ENCODE peak calls at places on chromosomes 12 and 14, in four cellular contexts. I is kidney, K is hepatocyte, E is tibial artery. F is an unnamed sample.

GRCh38 chr12:105231396-105231795 is 4.6 kb downstream of the APPL2 start:
- DNase-seq in E (no peak), K (no peak), I (no peak), F (no peak)

GRCh38 chr12:132502149-132502881 is 12.4 kb downstream of the FBRSL1 start:
- DNase-seq in I (no peak), E (no peak), K (no peak), F (no peak)

GRCh38 chr12:64395739-64396138 is 5.2 kb upstream of the C12orf56 start:
- DNase-seq in E (no peak), I (no peak), K (no peak), F (no peak)

GRCh38 chr14:61252354-61253063 is 28.6 kb downstream of the TMEM30B start:
- DNase-seq in E (peak), I (peak), K (peak), F (peak)

GRCh38 chr12:114655934-114656697 is 27.9 kb downstream of the TBX3 start:
- DNase-seq in I (no peak), K (peak), E (no peak), F (no peak)

GRCh38 chr12:69476276-69477017 is 6.3 kb downstream of the FRS2 start:
- DNase-seq in K (no peak), E (no peak), I (no peak), F (no peak)

GRCh38 chr12:56645201-56645716 is 525 bp downstream of the ATP5F1B start:
- DNase-seq in E (peak), K (peak), I (no peak), F (no peak)

GRCh38 chr12:39502657-39503056 is 59.7 kb upstream of the KIF21A start:
- DNase-seq in K (no peak), E (no peak), I (no peak), F (no peak)

GRCh38 chr12:98439471-98440164 is 75.8 kb upstream of the TMPO start:
- DNase-seq in K (no peak), E (no peak), I (no peak), F (no peak)

GRCh38 chr12:96400631-96401060 is 407 bp upstream of the CDK17 start:
- DNase-seq in I (no peak), K (no peak), E (no peak), F (no peak)

GRCh38 chr12:106074706-106075392 is 63.9 kb downstream of the NUAK1 start:
- DNase-seq in I (no peak), E (no peak), K (peak), F (peak)

GRCh38 chr12:132899033-132899432 is 11.6 kb upstream of the CHFR start:
- DNase-seq in I (no peak), E (no peak), K (no peak), F (no peak)

GRCh38 chr14:93303659-93304058 is 29.2 kb downstream of the BTBD7 start:
- DNase-seq in K (no peak), E (no peak), I (no peak), F (no peak)

GRCh38 chr12:18747960-18748359 is 10.0 kb downstream of the CAPZA3 start:
- DNase-seq in K (peak), I (no peak), E (no peak), F (peak)

GRCh38 chr12:105704788-105705187 is 374.3 kb downstream of the C12orf75 start:
- DNase-seq in I (no peak), E (no peak), K (no peak), F (no peak)

GRCh38 chr12:3882896-3883564 is 9.8 kb upstream of the PARP11 start:
- DNase-seq in E (no peak), I (no peak), K (peak), F (no peak)

GRCh38 chr12:27732281-27732680 is 21.6 kb downstream of the MRPS35 start:
- DNase-seq in E (no peak), K (peak), I (no peak), F (no peak)

GRCh38 chr14:47392351-47392750 is 283.1 kb downstream of the MDGA2 start:
- DNase-seq in I (no peak), E (no peak), K (peak), F (no peak)

GRCh38 chr12:47504775-47505446 is 200.9 kb downstream of the RPAP3 start:
- DNase-seq in K (no peak), E (no peak), I (no peak), F (peak)

GRCh38 chr14:100529561-100530031 is 57.6 kb downstream of the BEGAIN start:
- DNase-seq in I (peak), E (no peak), K (peak), F (no peak)

GRCh38 chr14:77037886-77038511 is 9.5 kb upstream of the IRF2BPL start:
- DNase-seq in I (peak), E (peak), K (no peak), F (no peak)

GRCh38 chr12:121669525-121669908 is at the start of gene MORN3:
- DNase-seq in E (no peak), K (no peak), I (no peak), F (no peak)

GRCh38 chr12:48980953-48981756 is 3.0 kb downstream of the WNT1 start:
- DNase-seq in E (no peak), I (no peak), K (no peak), F (no peak)

GRCh38 chr12:1668833-1669543 is 21.9 kb upstream of the ADIPOR2 start:
- DNase-seq in E (no peak), K (no peak), I (no peak), F (no peak)
- H3K4me3 ChIP-seq in E (no peak), K (no peak), I (no peak), F (no peak)

GRCh38 chr12:80710727-80711066 is 3.3 kb downstream of the MYF6 start:
- DNase-seq in I (no peak), K (no peak), E (no peak), F (no peak)
- H3K4me3 ChIP-seq in I (peak), K (no peak), E (no peak), F (no peak)

GRCh38 chr12:130164931-130165330 is 2.7 kb downstream of the FZD10 start:
- DNase-seq in I (peak), K (no peak), E (no peak), F (no peak)

GRCh38 chr12:130162267-130162666 is at the start of gene FZD10:
- DNase-seq in I (peak), K (peak), E (peak), F (no peak)

GRCh38 chr12:130164216-130164542 is 1.9 kb downstream of the FZD10 start:
- DNase-seq in I (no peak), E (no peak), K (no peak), F (no peak)

GRCh38 chr12:130162771-130163460 is 652 bp downstream of the FZD10 start:
- DNase-seq in E (no peak), I (peak), K (no peak), F (no peak)

DNA sequence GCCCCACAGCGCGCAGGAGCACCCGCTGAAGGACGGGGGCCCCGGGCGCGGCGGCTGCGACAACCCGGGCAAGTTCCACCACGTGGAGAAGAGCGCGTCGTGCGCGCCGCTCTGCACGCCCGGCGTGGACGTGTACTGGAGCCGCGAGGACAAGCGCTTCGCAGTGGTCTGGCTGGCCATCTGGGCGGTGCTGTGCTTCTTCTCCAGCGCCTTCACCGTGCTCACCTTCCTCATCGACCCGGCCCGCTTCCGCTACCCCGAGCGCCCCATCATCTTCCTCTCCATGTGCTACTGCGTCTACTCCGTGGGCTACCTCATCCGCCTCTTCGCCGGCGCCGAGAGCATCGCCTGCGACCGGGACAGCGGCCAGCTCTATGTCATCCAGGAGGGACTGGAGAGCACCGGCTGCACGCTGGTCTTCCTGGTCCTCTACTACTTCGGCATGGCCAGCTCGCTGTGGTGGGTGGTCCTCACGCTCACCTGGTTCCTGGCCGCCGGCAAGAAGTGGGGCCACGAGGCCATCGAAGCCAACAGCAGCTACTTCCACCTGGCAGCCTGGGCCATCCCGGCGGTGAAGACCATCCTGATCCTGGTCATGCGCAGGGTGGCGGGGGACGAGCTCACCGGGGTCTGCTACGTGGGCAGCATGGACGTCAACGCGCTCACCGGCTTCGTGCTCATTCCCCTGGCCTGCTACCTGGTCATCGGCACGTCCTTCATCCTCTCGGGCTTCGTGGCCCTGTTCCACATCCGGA is 1.4 kb downstream of the FZD10 start:
- DNase-seq in I (peak), K (no peak), E (no peak), F (no peak)
- H3K4me3 ChIP-seq in I (no peak), K (no peak), E (no peak), F (no peak)

DNA sequence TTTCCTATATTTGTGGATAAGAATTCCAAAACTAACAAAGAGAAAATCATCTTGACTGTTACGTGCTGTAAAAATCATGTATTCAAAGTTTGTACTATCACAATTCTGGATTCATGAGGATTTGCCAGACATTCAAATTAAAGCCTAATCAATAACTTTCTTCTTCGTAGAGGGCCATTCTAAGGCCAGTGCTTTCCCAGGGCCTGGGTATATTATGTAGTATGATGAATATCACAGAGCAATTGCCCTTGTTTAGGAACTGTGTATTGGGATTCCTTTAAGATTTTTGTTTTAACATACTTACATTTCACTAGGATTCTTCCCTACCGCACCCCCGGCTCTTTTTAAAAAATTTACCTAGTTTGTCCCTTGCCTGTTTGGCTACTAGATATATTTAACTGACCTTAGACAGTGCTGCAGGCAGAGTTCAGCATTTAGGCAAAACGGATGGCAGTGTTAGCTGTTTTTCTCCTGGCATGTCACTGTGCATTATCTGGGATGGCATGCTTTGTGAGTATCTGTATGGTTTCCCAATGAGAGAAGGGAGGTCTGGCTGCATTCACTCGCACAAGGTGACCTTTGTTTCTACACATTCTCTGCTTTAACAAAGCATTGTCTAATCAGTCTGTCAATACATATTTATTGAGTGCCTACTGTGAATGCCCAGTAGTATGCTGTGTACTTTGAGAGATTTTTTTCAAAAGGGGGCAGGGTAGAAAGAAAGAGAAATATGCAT is 63.2 kb downstream of the ERC1 start:
- DNase-seq in E (no peak), K (peak), I (no peak), F (no peak)
- H3K4me3 ChIP-seq in E (no peak), K (no peak), I (no peak), F (no peak)

GRCh38 chr14:51780006-51780692 is 80.3 kb upstream of the GNG2 start:
- DNase-seq in E (peak), I (no peak), K (peak), F (peak)

GRCh38 chr14:51780741-51781140 is 79.7 kb upstream of the GNG2 start:
- DNase-seq in I (no peak), K (no peak), E (no peak), F (no peak)

GRCh38 chr14:51774209-51774608 is 86.2 kb upstream of the GNG2 start:
- DNase-seq in K (no peak), E (no peak), I (no peak), F (no peak)

GRCh38 chr14:51781352-51781751 is 79.1 kb upstream of the GNG2 start:
- DNase-seq in I (no peak), E (no peak), K (no peak), F (no peak)

DNA sequence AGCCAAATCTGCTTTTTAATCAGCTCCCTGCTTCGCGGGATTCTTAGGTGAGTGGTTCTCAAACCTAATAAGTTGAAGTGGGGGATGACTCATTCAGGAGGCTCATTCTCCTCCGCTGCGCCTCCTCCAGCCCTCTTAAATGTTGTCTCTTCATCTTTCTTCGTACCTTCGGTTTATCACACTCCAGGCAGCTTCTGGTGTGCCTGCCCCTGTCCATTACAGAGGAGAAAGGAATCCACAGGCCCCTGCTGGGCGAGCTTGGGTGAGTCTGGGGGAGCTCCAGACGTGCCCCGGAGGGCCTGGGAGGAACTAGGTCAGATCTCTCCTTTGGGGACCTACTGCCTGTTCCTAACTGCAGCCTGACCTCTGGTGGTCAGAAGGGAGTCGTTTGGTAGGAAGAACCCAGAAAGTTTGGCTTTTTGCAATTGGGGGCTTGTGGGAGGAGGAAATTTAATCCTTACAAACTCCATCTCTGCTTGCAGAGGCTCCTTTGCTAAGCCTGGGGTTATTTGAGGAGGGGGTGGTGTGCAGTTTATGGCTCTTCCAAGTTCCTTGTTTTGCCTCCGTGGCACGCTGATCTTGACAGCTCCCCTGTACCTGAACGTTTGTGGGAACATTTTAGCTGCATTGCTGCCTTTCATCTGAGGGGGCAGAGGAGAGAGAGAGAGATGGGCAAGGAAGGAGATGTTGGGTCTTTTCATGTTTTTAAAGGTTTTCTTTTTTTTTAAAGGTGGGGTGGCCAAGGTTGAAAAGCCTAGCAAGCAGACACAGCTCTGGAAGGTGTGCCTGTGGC is 84.1 kb upstream of the GNG2 start:
- DNase-seq in I (no peak), K (peak), E (peak), F (peak)
- H3K4me3 ChIP-seq in I (no peak), K (no peak), E (no peak), F (no peak)

GRCh38 chr12:123389560-123390351 is 5.8 kb downstream of the KMT5A start:
- DNase-seq in I (peak), E (no peak), K (peak), F (no peak)
- H3K4me3 ChIP-seq in I (peak), E (peak), K (peak), F (peak)

DNA sequence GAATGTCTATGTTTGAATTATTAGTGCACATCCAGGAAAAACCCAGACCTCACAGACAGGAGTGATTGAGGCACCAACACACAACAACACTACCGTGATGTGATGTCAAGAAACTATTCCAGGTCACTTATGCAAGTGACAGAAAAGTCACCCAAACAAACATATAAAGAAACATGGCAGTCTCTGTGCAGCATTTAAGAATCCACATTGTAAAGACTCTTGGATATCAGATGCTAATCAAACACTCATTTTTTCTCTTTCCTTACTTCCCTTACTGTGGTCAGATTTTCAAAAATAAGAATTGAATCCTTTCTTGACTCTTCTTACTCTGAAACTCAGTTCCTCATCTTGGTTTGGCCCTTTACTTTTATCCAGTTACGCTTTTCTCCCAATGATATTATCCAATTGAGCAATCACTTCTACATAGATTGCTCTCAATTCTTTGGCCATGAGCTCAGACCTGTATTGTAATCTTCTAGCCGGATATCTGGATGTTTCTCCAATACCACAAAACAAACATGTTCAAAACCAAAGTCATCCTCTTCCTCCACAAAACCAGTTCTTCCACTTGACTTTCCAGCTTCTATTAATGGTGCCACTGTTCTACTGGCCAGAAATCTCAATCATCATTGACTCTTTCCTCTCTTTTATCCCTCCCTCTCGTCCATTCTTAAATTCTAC is 115.4 kb downstream of the DUSP6 start:
- DNase-seq in K (no peak), I (no peak), E (no peak), F (no peak)
- H3K4me3 ChIP-seq in K (no peak), I (no peak), E (no peak), F (no peak)

GRCh38 chr14:75459099-75459741 is 31.4 kb downstream of the JDP2 start:
- DNase-seq in E (no peak), K (no peak), I (peak), F (no peak)
- H3K4me3 ChIP-seq in E (no peak), K (no peak), I (no peak), F (no peak)